ENCODE peak calls at places on chromosomes 13 and 19, in six cellular contexts. I, X, C, L, D and Z are unnamed samples.

GRCh38 chr13:97026759-97027555 is 32.7 kb upstream of the OXGR1 start:
- DNase-seq in D (no peak), C (no peak), L (no peak), X (no peak), I (no peak), Z (no peak)

GRCh38 chr13:110266983-110267382 is 40.0 kb downstream of the COL4A1 start:
- DNase-seq in X (no peak), C (no peak), L (no peak), D (no peak), I (no peak), Z (no peak)

GRCh38 chr19:15317392-15318011 is 14.8 kb downstream of the BRD4 start:
- DNase-seq in X (no peak), D (no peak), I (no peak), L (no peak), C (no peak), Z (no peak)

GRCh38 chr13:36549771-36550170 is 117.5 kb downstream of the CCNA1 start:
- DNase-seq in C (no peak), X (no peak), D (no peak), I (no peak), L (no peak), Z (no peak)

GRCh38 chr19:48926909-48927308 is 6.6 kb upstream of the DHDH start:
- DNase-seq in C (no peak), D (peak), X (peak), L (peak), I (peak), Z (peak)

GRCh38 chr19:10517361-10517759 is at the start of gene S1PR5:
- DNase-seq in C (no peak), L (peak), X (no peak), I (no peak), D (peak), Z (no peak)

GRCh38 chr13:99266827-99267226 is 8.6 kb upstream of the GPR18 start:
- DNase-seq in L (no peak), X (no peak), D (no peak), C (no peak), I (no peak), Z (no peak)

GRCh38 chr19:18924684-18925213 is 5.2 kb downstream of the DDX49 start:
- DNase-seq in D (no peak), X (no peak), L (no peak), C (no peak), I (no peak), Z (no peak)

GRCh38 chr13:28746289-28746612 is 27.5 kb upstream of the SLC46A3 start:
- DNase-seq in C (no peak), L (no peak), X (no peak), D (no peak), I (no peak), Z (no peak)

GRCh38 chr19:52296400-52296772 is 583 bp upstream of the ZNF480 start:
- DNase-seq in X (no peak), D (peak), L (no peak), C (no peak), I (no peak), Z (no peak)

GRCh38 chr13:51532736-51533197 is 51.5 kb upstream of the WDFY2 start:
- DNase-seq in I (no peak), C (no peak), L (no peak), D (no peak), X (no peak), Z (no peak)

GRCh38 chr19:44846455-44847143 is 502 bp downstream of the NECTIN2 start:
- DNase-seq in X (peak), D (no peak), L (no peak), C (no peak), I (peak), Z (no peak)

GRCh38 chr19:41564515-41565383 is 11.2 kb upstream of the CEACAM21 start:
- DNase-seq in I (no peak), L (no peak), X (no peak), C (no peak), D (no peak), Z (no peak)

GRCh38 chr13:27919934-27920676 is at the start of gene PDX1:
- DNase-seq in X (peak), I (peak), C (no peak), D (no peak), L (no peak), Z (no peak)

GRCh38 chr19:5947435-5947834 is 30.5 kb downstream of the RANBP3 start:
- DNase-seq in D (no peak), C (no peak), L (peak), I (no peak), X (peak), Z (no peak)